ENCODE peak calls at places on chromosomes 11 and 22, in eight cellular contexts. A, U, K, I, G, Z, E and D are unnamed samples.

GRCh38 chr11:131234146-131234680 is 136.2 kb upstream of the NTM start:
- DNase-seq in A (no peak), U (peak; percentile 17), K (no peak), I (no peak), G (no peak), Z (no peak), E (no peak), D (no peak)

GRCh38 chr11:45390407-45390806 is 104.3 kb upstream of the SYT13 start:
- DNase-seq in A (no peak), U (no peak), K (no peak), I (no peak), G (no peak), Z (no peak), E (no peak), D (no peak)

GRCh38 chr22:27614291-27615007 is 187.1 kb downstream of the MN1 start:
- DNase-seq in A (no peak), U (no peak), K (no peak), I (no peak), G (no peak), Z (no peak), E (peak; percentile 75), D (no peak)

GRCh38 chr11:83437939-83438338 is 151.8 kb upstream of the CCDC90B start:
- DNase-seq in A (peak; percentile 25), U (no peak), K (no peak), I (no peak), G (no peak), Z (no peak), E (no peak), D (no peak)

GRCh38 chr11:111526501-111526900 is 11.9 kb downstream of the HOATZ start:
- DNase-seq in A (peak; percentile 56), U (no peak), K (no peak), I (no peak), G (no peak), Z (no peak), E (no peak), D (peak; percentile 59)

GRCh38 chr11:110883266-110883665 is 171.0 kb upstream of the ARHGAP20 start:
- DNase-seq in A (no peak), U (peak; percentile 18), K (no peak), I (no peak), G (no peak), Z (no peak), E (no peak), D (no peak)

GRCh38 chr11:68263444-68264035 is 8.2 kb downstream of the C11orf24 start:
- DNase-seq in A (no peak), U (no peak), K (no peak), I (no peak), G (no peak), Z (no peak), E (no peak), D (no peak)

GRCh38 chr11:35785287-35786167 is 123.0 kb downstream of the TRIM44 start:
- DNase-seq in A (no peak), U (no peak), K (no peak), I (no peak), G (no peak), Z (no peak), E (no peak), D (peak; percentile 31)

GRCh38 chr11:44308923-44309482 is 936 bp downstream of the ALX4 start:
- DNase-seq in A (no peak), U (peak; percentile 73), K (no peak), I (no peak), G (no peak), Z (no peak), E (no peak), D (no peak)

GRCh38 chr11:112605093-112605666 is 344.5 kb upstream of the PLET1 start:
- DNase-seq in A (no peak), U (no peak), K (no peak), I (no peak), G (no peak), Z (no peak), E (no peak), D (no peak)

GRCh38 chr11:12274558-12275197 is 102.7 kb upstream of the PARVA start:
- DNase-seq in A (no peak), U (no peak), K (no peak), I (no peak), G (no peak), Z (no peak), E (no peak), D (peak; percentile 17)

GRCh38 chr11:128437137-128437536 is 150.2 kb downstream of the ETS1 start:
- DNase-seq in A (no peak), U (no peak), K (no peak), I (no peak), G (no peak), Z (no peak), E (no peak), D (no peak)

GRCh38 chr11:10893713-10894112 is 35.9 kb upstream of the ZBED5 start:
- DNase-seq in A (no peak), U (no peak), K (no peak), I (no peak), G (peak; percentile 71), Z (no peak), E (no peak), D (peak; percentile 65)

GRCh38 chr22:36671398-36671797 is 32.2 kb downstream of the CACNG2 start:
- DNase-seq in A (no peak), U (no peak), K (no peak), I (no peak), G (no peak), Z (no peak), E (no peak), D (no peak)
- TF ChIP-seq CTCF in A (no peak), U (no peak), K (no peak), I (no peak), G (no peak), Z (no peak), E (no peak), D (no peak)

GRCh38 chr22:19598054-19598855 is 74.0 kb upstream of the CLDN5 start:
- DNase-seq in A (no peak), U (no peak), K (no peak), I (peak; percentile 55), G (peak; percentile 44), Z (no peak), E (no peak), D (peak; percentile 43)
- TF ChIP-seq EZH2phosphoT487 in A (no peak), U (no peak), K (no peak), I (no peak), G (no peak), Z (no peak), E (no peak), D (no peak)

DNA sequence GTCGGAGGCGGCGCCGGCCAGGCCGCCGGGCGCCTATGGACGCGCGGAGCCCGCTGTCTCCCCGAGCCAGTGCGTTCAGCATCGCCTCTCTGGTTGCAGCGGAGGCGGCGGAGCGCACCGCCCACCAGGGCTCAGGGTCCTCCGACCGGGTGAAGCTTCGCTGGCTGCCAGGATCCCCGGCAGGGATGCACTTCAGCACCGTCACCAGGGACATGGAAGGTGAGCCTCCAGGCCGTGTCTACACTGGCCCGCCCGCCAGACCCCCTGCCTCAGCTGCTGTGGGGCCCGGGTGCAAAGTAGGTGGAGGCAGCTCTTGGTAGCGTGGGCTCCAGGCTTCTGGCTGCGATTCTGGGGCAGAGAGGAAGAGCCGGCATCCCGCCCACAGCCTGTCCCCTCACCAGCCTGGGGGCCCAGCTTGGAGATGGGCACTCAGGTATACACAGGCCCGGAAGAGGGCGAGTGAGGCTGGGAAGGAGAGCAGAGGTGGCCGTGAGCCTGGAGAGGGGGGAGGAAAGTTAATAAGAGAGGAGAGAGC is 1.1 kb upstream of the TBX1 start:
- DNase-seq in A (no peak), U (peak; percentile 73), K (no peak), I (no peak), G (no peak), Z (peak; percentile 54), E (peak; percentile 64), D (no peak)
- TF ChIP-seq CTCF in A (no peak), U (no peak), K (no peak), I (no peak), G (no peak), Z (no peak), E (no peak), D (no peak)

DNA sequence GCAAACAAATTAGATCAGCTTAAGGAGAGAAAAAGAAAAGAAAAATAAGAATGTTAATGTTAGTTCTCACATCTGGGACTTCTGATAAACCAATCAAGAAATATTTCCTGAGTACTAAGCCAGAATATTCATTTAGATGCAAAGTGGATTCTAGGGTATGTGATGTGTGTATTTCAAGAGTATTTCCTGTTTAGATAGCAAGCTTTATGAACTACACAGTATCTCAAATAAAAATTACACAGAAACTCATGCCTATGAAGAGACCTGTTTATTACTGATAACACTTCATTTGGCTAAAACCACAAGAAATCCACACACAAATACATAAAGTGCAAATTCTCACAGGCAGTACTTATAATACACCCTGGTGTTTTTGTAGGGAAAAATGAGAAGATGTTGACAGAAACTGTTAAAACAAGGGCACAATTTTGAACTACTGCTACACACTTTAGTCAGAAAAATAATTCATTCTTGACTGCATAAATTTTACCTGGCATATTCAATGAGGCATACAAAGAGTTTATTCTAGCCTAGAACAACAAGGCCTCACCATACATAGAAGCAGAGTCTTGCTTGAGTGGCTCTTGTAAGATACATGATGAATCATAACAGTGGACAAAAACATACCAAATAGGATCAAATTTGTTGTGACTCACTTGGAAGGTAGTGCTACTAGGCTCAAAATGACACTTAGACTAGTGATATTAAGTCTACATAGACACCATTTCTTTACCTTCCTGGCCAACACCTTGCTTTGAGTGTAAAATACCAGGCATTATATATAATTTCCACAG is 18.8 kb upstream of the P4HA3 start:
- DNase-seq in A (no peak), U (no peak), K (no peak), I (no peak), G (no peak), Z (no peak), E (no peak), D (peak; percentile 85)
- TF ChIP-seq EZH2phosphoT487 in A (no peak), U (no peak), K (no peak), I (no peak), G (no peak), Z (no peak), E (no peak), D (no peak)

GRCh38 chr22:32897400-32897799 is 95.9 kb downstream of the TIMP3 start:
- DNase-seq in A (no peak), U (no peak), K (no peak), I (no peak), G (peak; percentile 59), Z (no peak), E (no peak), D (no peak)

GRCh38 chr22:32900856-32901255 is 99.4 kb downstream of the TIMP3 start:
- DNase-seq in A (no peak), U (no peak), K (no peak), I (no peak), G (no peak), Z (no peak), E (no peak), D (no peak)

GRCh38 chr22:32905400-32905799 is 103.9 kb downstream of the TIMP3 start:
- DNase-seq in A (no peak), U (no peak), K (no peak), I (no peak), G (no peak), Z (no peak), E (peak; percentile 58), D (no peak)

GRCh38 chr22:32904044-32904443 is 102.5 kb downstream of the TIMP3 start:
- DNase-seq in A (peak; percentile 17), U (peak; percentile 60), K (peak; percentile 51), I (peak; percentile 35), G (peak; percentile 49), Z (peak; percentile 83), E (peak; percentile 60), D (peak; percentile 2)

DNA sequence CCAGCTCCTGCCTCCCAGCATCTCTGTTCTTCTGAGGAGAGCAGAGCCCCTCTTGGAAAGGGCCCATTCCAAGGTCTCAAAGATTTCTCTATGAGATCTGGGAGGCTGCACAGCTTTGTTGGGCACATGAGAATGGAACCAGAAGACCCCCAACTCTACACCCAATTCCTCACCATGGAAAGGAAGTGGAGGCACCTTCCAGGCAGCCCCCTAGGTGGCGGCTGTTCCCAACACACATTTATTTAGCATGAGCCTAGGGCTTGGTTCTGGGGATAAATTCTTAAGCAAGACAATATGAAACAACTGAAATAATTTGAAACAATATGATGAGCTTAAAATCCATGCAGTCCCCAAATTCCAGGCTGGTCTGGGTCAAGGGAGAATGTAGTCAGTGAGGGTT is 100.4 kb downstream of the TIMP3 start:
- DNase-seq in A (no peak), U (no peak), K (no peak), I (no peak), G (no peak), Z (no peak), E (no peak), D (no peak)
- TF ChIP-seq CTCF in A (no peak), U (peak; percentile 38), K (peak; percentile 14), I (peak; percentile 37), G (peak; percentile 4), Z (peak; percentile 46), E (no peak), D (no peak)